ENCODE peak calls at places on chromosome 9, in six cellular contexts. One of them, this sample, is unnamed.

GRCh38 chr9:98678244-98678842 is 30.4 kb downstream of the GABBR2 start:
- DNase-seq in body of pancreas: no peak
- DNase-seq in IMR-90: no peak
- DNase-seq in uterus: no peak
- DNase-seq in prostate gland: no peak
- DNase-seq in transverse colon: peak
- DNase-seq in this sample: no peak

GRCh38 chr9:131270171-131271015 is 5.9 kb downstream of the FAM78A start:
- DNase-seq in uterus: no peak
- DNase-seq in body of pancreas: peak
- DNase-seq in IMR-90: no peak
- DNase-seq in transverse colon: peak
- DNase-seq in prostate gland: no peak
- DNase-seq in this sample: peak

GRCh38 chr9:123470121-123470851 is 114.3 kb downstream of the CRB2 start:
- DNase-seq in prostate gland: no peak
- DNase-seq in IMR-90: no peak
- DNase-seq in uterus: no peak
- DNase-seq in transverse colon: no peak
- DNase-seq in body of pancreas: no peak
- DNase-seq in this sample: peak

GRCh38 chr9:36074870-36075532 is 38.3 kb downstream of the RECK start:
- DNase-seq in body of pancreas: peak
- DNase-seq in uterus: peak
- DNase-seq in transverse colon: peak
- DNase-seq in IMR-90: peak
- DNase-seq in prostate gland: peak
- DNase-seq in this sample: no peak

GRCh38 chr9:13841801-13842462 is 472.0 kb downstream of the NFIB start:
- DNase-seq in uterus: no peak
- DNase-seq in IMR-90: no peak
- DNase-seq in body of pancreas: no peak
- DNase-seq in transverse colon: no peak
- DNase-seq in prostate gland: peak
- DNase-seq in this sample: no peak

GRCh38 chr9:35660966-35661413 is 2.9 kb downstream of the CCDC107 start:
- DNase-seq in IMR-90: peak
- DNase-seq in prostate gland: no peak
- DNase-seq in uterus: no peak
- DNase-seq in body of pancreas: peak
- DNase-seq in transverse colon: peak
- DNase-seq in this sample: no peak

GRCh38 chr9:79143211-79143610 is 428.6 kb upstream of the TLE4 start:
- DNase-seq in prostate gland: no peak
- DNase-seq in IMR-90: peak
- DNase-seq in body of pancreas: no peak
- DNase-seq in uterus: no peak
- DNase-seq in transverse colon: no peak
- DNase-seq in this sample: no peak

GRCh38 chr9:109886617-109887016 is 106.6 kb downstream of the PALM2AKAP2 start:
- DNase-seq in IMR-90: no peak
- DNase-seq in prostate gland: no peak
- DNase-seq in transverse colon: no peak
- DNase-seq in body of pancreas: no peak
- DNase-seq in uterus: no peak
- DNase-seq in this sample: no peak

GRCh38 chr9:114709636-114710035 is 27.6 kb upstream of the TEX48 start:
- DNase-seq in transverse colon: no peak
- DNase-seq in uterus: no peak
- DNase-seq in IMR-90: no peak
- DNase-seq in body of pancreas: no peak
- DNase-seq in prostate gland: no peak
- DNase-seq in this sample: no peak

GRCh38 chr9:107994638-107995037 is 505.1 kb upstream of the KLF4 start:
- DNase-seq in IMR-90: no peak
- DNase-seq in transverse colon: no peak
- DNase-seq in prostate gland: no peak
- DNase-seq in body of pancreas: no peak
- DNase-seq in uterus: no peak
- DNase-seq in this sample: peak

GRCh38 chr9:116137581-116137980 is 16.0 kb upstream of the PAPPA start:
- DNase-seq in IMR-90: no peak
- DNase-seq in body of pancreas: no peak
- DNase-seq in uterus: no peak
- DNase-seq in transverse colon: no peak
- DNase-seq in prostate gland: no peak
- DNase-seq in this sample: no peak

GRCh38 chr9:72363908-72364678 is 915 bp downstream of the ZFAND5 start:
- DNase-seq in transverse colon: peak
- DNase-seq in IMR-90: peak
- DNase-seq in uterus: peak
- DNase-seq in body of pancreas: peak
- DNase-seq in prostate gland: peak
- DNase-seq in this sample: peak

GRCh38 chr9:72129271-72130156 is 19.7 kb upstream of the GDA start:
- DNase-seq in IMR-90: no peak
- DNase-seq in uterus: no peak
- DNase-seq in prostate gland: no peak
- DNase-seq in transverse colon: peak
- DNase-seq in body of pancreas: peak
- DNase-seq in this sample: no peak

GRCh38 chr9:77820293-77820954 is 172.3 kb upstream of the GNA14 start:
- DNase-seq in transverse colon: no peak
- DNase-seq in IMR-90: peak
- DNase-seq in prostate gland: no peak
- DNase-seq in uterus: no peak
- DNase-seq in body of pancreas: no peak
- DNase-seq in this sample: peak

GRCh38 chr9:127867356-127868277 is 9.9 kb downstream of the AK1 start:
- DNase-seq in transverse colon: no peak
- DNase-seq in uterus: no peak
- DNase-seq in IMR-90: no peak
- DNase-seq in body of pancreas: no peak
- DNase-seq in prostate gland: no peak
- DNase-seq in this sample: no peak

GRCh38 chr9:97980479-97980803 is 2.7 kb upstream of the ANP32B start:
- DNase-seq in transverse colon: peak
- DNase-seq in uterus: peak
- DNase-seq in IMR-90: no peak
- DNase-seq in body of pancreas: peak
- DNase-seq in prostate gland: peak
- DNase-seq in this sample: no peak

DNA sequence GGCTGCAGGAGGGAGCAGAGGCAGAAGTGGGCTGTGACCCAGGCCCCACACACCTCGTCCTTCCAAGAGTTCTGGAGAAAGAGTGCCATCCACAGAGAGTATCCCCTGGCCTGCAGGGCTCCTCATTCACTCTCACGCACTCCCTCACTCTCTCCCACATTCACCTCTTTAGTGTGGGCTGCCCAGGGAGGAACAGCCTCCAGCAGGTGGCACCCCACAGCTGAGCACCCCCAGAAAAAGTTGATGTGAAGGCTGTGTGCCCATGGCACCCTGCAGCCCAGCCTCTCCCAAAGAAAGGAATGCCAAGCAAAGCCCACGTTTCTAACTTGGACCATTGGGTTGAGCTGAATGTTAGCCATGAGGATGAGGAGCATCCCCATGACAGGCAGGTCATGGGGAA is 4.5 kb upstream of the SHC3 start:
- DNase-seq in body of pancreas: no peak
- DNase-seq in transverse colon: no peak
- DNase-seq in IMR-90: no peak
- DNase-seq in uterus: no peak
- DNase-seq in prostate gland: no peak
- DNase-seq in this sample: no peak
- TF ChIP-seq CTCF in body of pancreas: no peak
- TF ChIP-seq CTCF in transverse colon: no peak
- TF ChIP-seq CTCF in IMR-90: no peak
- TF ChIP-seq CTCF in uterus: no peak
- TF ChIP-seq CTCF in prostate gland: no peak
- TF ChIP-seq CTCF in this sample: no peak

GRCh38 chr9:132309056-132309455 is 45.7 kb downstream of the SETX start:
- DNase-seq in transverse colon: no peak
- DNase-seq in body of pancreas: no peak
- DNase-seq in prostate gland: peak
- DNase-seq in uterus: no peak
- DNase-seq in IMR-90: no peak
- DNase-seq in this sample: no peak

GRCh38 chr9:132312426-132312825 is 42.4 kb downstream of the SETX start:
- DNase-seq in transverse colon: no peak
- DNase-seq in body of pancreas: no peak
- DNase-seq in uterus: no peak
- DNase-seq in prostate gland: no peak
- DNase-seq in IMR-90: no peak
- DNase-seq in this sample: no peak

GRCh38 chr9:132312873-132313272 is 41.9 kb downstream of the SETX start:
- DNase-seq in transverse colon: no peak
- DNase-seq in prostate gland: no peak
- DNase-seq in body of pancreas: no peak
- DNase-seq in IMR-90: no peak
- DNase-seq in uterus: no peak
- DNase-seq in this sample: no peak

GRCh38 chr9:132311978-132312377 is 42.8 kb downstream of the SETX start:
- DNase-seq in body of pancreas: no peak
- DNase-seq in prostate gland: no peak
- DNase-seq in transverse colon: no peak
- DNase-seq in IMR-90: peak
- DNase-seq in uterus: no peak
- DNase-seq in this sample: peak
- TF ChIP-seq POLR2A in body of pancreas: no peak
- TF ChIP-seq POLR2A in prostate gland: no peak
- TF ChIP-seq POLR2A in transverse colon: no peak
- TF ChIP-seq POLR2A in IMR-90: no peak
- TF ChIP-seq POLR2A in uterus: no peak
- TF ChIP-seq POLR2A in this sample: no peak

GRCh38 chr9:118222375-118222774 is 518.2 kb downstream of the TLR4 start:
- DNase-seq in prostate gland: no peak
- DNase-seq in uterus: no peak
- DNase-seq in body of pancreas: no peak
- DNase-seq in IMR-90: no peak
- DNase-seq in transverse colon: no peak
- DNase-seq in this sample: no peak
- TF ChIP-seq CTCF in prostate gland: no peak
- TF ChIP-seq CTCF in uterus: no peak
- TF ChIP-seq CTCF in body of pancreas: no peak
- TF ChIP-seq CTCF in IMR-90: no peak
- TF ChIP-seq CTCF in transverse colon: no peak
- TF ChIP-seq CTCF in this sample: no peak

GRCh38 chr9:33919276-33919897 is 102.4 kb downstream of the UBE2R2 start:
- DNase-seq in transverse colon: no peak
- DNase-seq in uterus: no peak
- DNase-seq in body of pancreas: no peak
- DNase-seq in IMR-90: no peak
- DNase-seq in prostate gland: no peak
- DNase-seq in this sample: no peak
- TF ChIP-seq POLR2A in transverse colon: no peak
- TF ChIP-seq POLR2A in uterus: no peak
- TF ChIP-seq POLR2A in body of pancreas: no peak
- TF ChIP-seq POLR2A in IMR-90: no peak
- TF ChIP-seq POLR2A in prostate gland: no peak
- TF ChIP-seq POLR2A in this sample: no peak

GRCh38 chr9:33170464-33171156 is 3.5 kb upstream of the B4GALT1 start:
- DNase-seq in body of pancreas: peak
- DNase-seq in transverse colon: peak
- DNase-seq in IMR-90: no peak
- DNase-seq in uterus: no peak
- DNase-seq in prostate gland: peak
- DNase-seq in this sample: peak
- TF ChIP-seq CTCF in body of pancreas: peak
- TF ChIP-seq CTCF in transverse colon: peak
- TF ChIP-seq CTCF in IMR-90: peak
- TF ChIP-seq CTCF in uterus: peak
- TF ChIP-seq CTCF in prostate gland: peak
- TF ChIP-seq CTCF in this sample: peak

This sample was measured in NB4.